ENCODE peak calls at places on chromosomes 3 and 15, in five cellular contexts. One of them, this sample, is unnamed.

GRCh38 chr3:161310649-161311423 is 60.5 kb downstream of the SPTSSB start:
- DNase-seq in NCI-H748 treated with DMSO at 0.1 percent for 48 hours: no peak
- DNase-seq in NCI-H2081: no peak
- DNase-seq in fibroblast of pulmonary artery: no peak
- DNase-seq in stimulated activated CD8-positive, alpha-beta memory T cell treated with anti-CD3 and anti-CD28 coated beads, Interleukin-15, amount 100 ng/mL, for 1 hour: no peak
- DNase-seq in this sample: no peak

GRCh38 chr15:85533949-85534543 is 153.6 kb downstream of the AKAP13 start:
- DNase-seq in NCI-H2081: no peak
- DNase-seq in fibroblast of pulmonary artery: no peak
- DNase-seq in NCI-H748 treated with DMSO at 0.1 percent for 48 hours: no peak
- DNase-seq in stimulated activated CD8-positive, alpha-beta memory T cell treated with anti-CD3 and anti-CD28 coated beads, Interleukin-15, amount 100 ng/mL, for 1 hour: no peak
- DNase-seq in this sample: no peak

GRCh38 chr15:48875241-48875640 is 2.7 kb upstream of the EID1 start:
- DNase-seq in stimulated activated CD8-positive, alpha-beta memory T cell treated with anti-CD3 and anti-CD28 coated beads, Interleukin-15, amount 100 ng/mL, for 1 hour: no peak
- DNase-seq in NCI-H748 treated with DMSO at 0.1 percent for 48 hours: no peak
- DNase-seq in NCI-H2081: no peak
- DNase-seq in fibroblast of pulmonary artery: no peak
- DNase-seq in this sample: no peak

GRCh38 chr15:68594533-68595259 is 15.9 kb downstream of the CORO2B start:
- DNase-seq in fibroblast of pulmonary artery: no peak
- DNase-seq in NCI-H748 treated with DMSO at 0.1 percent for 48 hours: no peak
- DNase-seq in stimulated activated CD8-positive, alpha-beta memory T cell treated with anti-CD3 and anti-CD28 coated beads, Interleukin-15, amount 100 ng/mL, for 1 hour: no peak
- DNase-seq in NCI-H2081: no peak
- DNase-seq in this sample: no peak

GRCh38 chr15:78264304-78265136 is at the start of gene DNAJA4:
- DNase-seq in fibroblast of pulmonary artery: peak; percentile 38
- DNase-seq in NCI-H748 treated with DMSO at 0.1 percent for 48 hours: no peak
- DNase-seq in NCI-H2081: peak; percentile 34
- DNase-seq in stimulated activated CD8-positive, alpha-beta memory T cell treated with anti-CD3 and anti-CD28 coated beads, Interleukin-15, amount 100 ng/mL, for 1 hour: peak; percentile 34
- DNase-seq in this sample: peak; percentile 58

GRCh38 chr15:86961669-86962068 is 882.0 kb downstream of the AGBL1 start:
- DNase-seq in NCI-H2081: no peak
- DNase-seq in NCI-H748 treated with DMSO at 0.1 percent for 48 hours: no peak
- DNase-seq in fibroblast of pulmonary artery: no peak
- DNase-seq in stimulated activated CD8-positive, alpha-beta memory T cell treated with anti-CD3 and anti-CD28 coated beads, Interleukin-15, amount 100 ng/mL, for 1 hour: no peak
- DNase-seq in this sample: no peak

GRCh38 chr3:49119439-49119838 is 1.2 kb downstream of the USP19 start:
- DNase-seq in NCI-H748 treated with DMSO at 0.1 percent for 48 hours: no peak
- DNase-seq in NCI-H2081: no peak
- DNase-seq in fibroblast of pulmonary artery: peak; percentile 8
- DNase-seq in stimulated activated CD8-positive, alpha-beta memory T cell treated with anti-CD3 and anti-CD28 coated beads, Interleukin-15, amount 100 ng/mL, for 1 hour: no peak
- DNase-seq in this sample: peak; percentile 32

GRCh38 chr3:158718490-158719170 is 13.6 kb downstream of the RARRES1 start:
- DNase-seq in fibroblast of pulmonary artery: peak; percentile 88
- DNase-seq in NCI-H748 treated with DMSO at 0.1 percent for 48 hours: no peak
- DNase-seq in NCI-H2081: no peak
- DNase-seq in stimulated activated CD8-positive, alpha-beta memory T cell treated with anti-CD3 and anti-CD28 coated beads, Interleukin-15, amount 100 ng/mL, for 1 hour: no peak
- DNase-seq in this sample: peak; percentile 96

GRCh38 chr15:74184582-74185091 is 11.1 kb downstream of the ISLR start:
- DNase-seq in fibroblast of pulmonary artery: no peak
- DNase-seq in NCI-H2081: no peak
- DNase-seq in NCI-H748 treated with DMSO at 0.1 percent for 48 hours: no peak
- DNase-seq in stimulated activated CD8-positive, alpha-beta memory T cell treated with anti-CD3 and anti-CD28 coated beads, Interleukin-15, amount 100 ng/mL, for 1 hour: no peak
- DNase-seq in this sample: no peak

GRCh38 chr15:44265757-44266156 is 22.8 kb upstream of the GOLM2 start:
- DNase-seq in NCI-H748 treated with DMSO at 0.1 percent for 48 hours: no peak
- DNase-seq in stimulated activated CD8-positive, alpha-beta memory T cell treated with anti-CD3 and anti-CD28 coated beads, Interleukin-15, amount 100 ng/mL, for 1 hour: no peak
- DNase-seq in fibroblast of pulmonary artery: no peak
- DNase-seq in NCI-H2081: no peak
- DNase-seq in this sample: no peak

GRCh38 chr3:108677811-108678210 is 79.4 kb downstream of the RETNLB start:
- DNase-seq in stimulated activated CD8-positive, alpha-beta memory T cell treated with anti-CD3 and anti-CD28 coated beads, Interleukin-15, amount 100 ng/mL, for 1 hour: no peak
- DNase-seq in NCI-H748 treated with DMSO at 0.1 percent for 48 hours: no peak
- DNase-seq in NCI-H2081: no peak
- DNase-seq in fibroblast of pulmonary artery: no peak
- DNase-seq in this sample: no peak

GRCh38 chr15:59222106-59222505 is 15.5 kb downstream of the LDHAL6B start:
- DNase-seq in NCI-H748 treated with DMSO at 0.1 percent for 48 hours: no peak
- DNase-seq in stimulated activated CD8-positive, alpha-beta memory T cell treated with anti-CD3 and anti-CD28 coated beads, Interleukin-15, amount 100 ng/mL, for 1 hour: no peak
- DNase-seq in NCI-H2081: no peak
- DNase-seq in fibroblast of pulmonary artery: peak; percentile 90
- DNase-seq in this sample: peak; percentile 73

GRCh38 chr3:170301404-170301803 is 56.1 kb upstream of the SKIL start:
- DNase-seq in stimulated activated CD8-positive, alpha-beta memory T cell treated with anti-CD3 and anti-CD28 coated beads, Interleukin-15, amount 100 ng/mL, for 1 hour: no peak
- DNase-seq in NCI-H748 treated with DMSO at 0.1 percent for 48 hours: peak; percentile 5
- DNase-seq in fibroblast of pulmonary artery: peak; percentile 71
- DNase-seq in NCI-H2081: no peak
- DNase-seq in this sample: peak; percentile 77

GRCh38 chr3:56025316-56025715 is 443.0 kb downstream of the ERC2 start:
- DNase-seq in stimulated activated CD8-positive, alpha-beta memory T cell treated with anti-CD3 and anti-CD28 coated beads, Interleukin-15, amount 100 ng/mL, for 1 hour: no peak
- DNase-seq in NCI-H748 treated with DMSO at 0.1 percent for 48 hours: peak; percentile 8
- DNase-seq in fibroblast of pulmonary artery: no peak
- DNase-seq in NCI-H2081: no peak
- DNase-seq in this sample: no peak

GRCh38 chr15:90872481-90873184 is 4.2 kb downstream of the FURIN start:
- DNase-seq in stimulated activated CD8-positive, alpha-beta memory T cell treated with anti-CD3 and anti-CD28 coated beads, Interleukin-15, amount 100 ng/mL, for 1 hour: no peak
- DNase-seq in NCI-H2081: no peak
- DNase-seq in NCI-H748 treated with DMSO at 0.1 percent for 48 hours: no peak
- DNase-seq in fibroblast of pulmonary artery: peak; percentile 74
- DNase-seq in this sample: peak; percentile 89

GRCh38 chr3:87997298-87997697 is 61.5 kb downstream of the CGGBP1 start:
- DNase-seq in fibroblast of pulmonary artery: peak; percentile 29
- DNase-seq in NCI-H2081: no peak
- DNase-seq in stimulated activated CD8-positive, alpha-beta memory T cell treated with anti-CD3 and anti-CD28 coated beads, Interleukin-15, amount 100 ng/mL, for 1 hour: no peak
- DNase-seq in NCI-H748 treated with DMSO at 0.1 percent for 48 hours: no peak
- DNase-seq in this sample: no peak

GRCh38 chr15:23647001-23647295 is 719 bp downstream of the MAGEL2 start:
- DNase-seq in fibroblast of pulmonary artery: no peak
- DNase-seq in NCI-H748 treated with DMSO at 0.1 percent for 48 hours: no peak
- DNase-seq in NCI-H2081: no peak
- DNase-seq in stimulated activated CD8-positive, alpha-beta memory T cell treated with anti-CD3 and anti-CD28 coated beads, Interleukin-15, amount 100 ng/mL, for 1 hour: no peak
- DNase-seq in this sample: no peak

GRCh38 chr3:190205739-190206138 is 85.0 kb upstream of the P3H2 start:
- DNase-seq in NCI-H2081: no peak
- DNase-seq in fibroblast of pulmonary artery: peak; percentile 60
- DNase-seq in stimulated activated CD8-positive, alpha-beta memory T cell treated with anti-CD3 and anti-CD28 coated beads, Interleukin-15, amount 100 ng/mL, for 1 hour: no peak
- DNase-seq in NCI-H748 treated with DMSO at 0.1 percent for 48 hours: no peak
- DNase-seq in this sample: peak; percentile 89

GRCh38 chr15:68300115-68300940 is 22.8 kb downstream of the FEM1B start:
- DNase-seq in fibroblast of pulmonary artery: no peak
- DNase-seq in stimulated activated CD8-positive, alpha-beta memory T cell treated with anti-CD3 and anti-CD28 coated beads, Interleukin-15, amount 100 ng/mL, for 1 hour: no peak
- DNase-seq in NCI-H748 treated with DMSO at 0.1 percent for 48 hours: no peak
- DNase-seq in NCI-H2081: no peak
- DNase-seq in this sample: no peak

GRCh38 chr15:35980719-35981118 is 434.8 kb upstream of the DPH6 start:
- DNase-seq in fibroblast of pulmonary artery: peak; percentile 23
- DNase-seq in NCI-H2081: no peak
- DNase-seq in NCI-H748 treated with DMSO at 0.1 percent for 48 hours: no peak
- DNase-seq in stimulated activated CD8-positive, alpha-beta memory T cell treated with anti-CD3 and anti-CD28 coated beads, Interleukin-15, amount 100 ng/mL, for 1 hour: no peak
- DNase-seq in this sample: peak; percentile 39

GRCh38 chr15:78415284-78415683 is 22.7 kb upstream of the IREB2 start:
- DNase-seq in fibroblast of pulmonary artery: peak; percentile 40
- DNase-seq in stimulated activated CD8-positive, alpha-beta memory T cell treated with anti-CD3 and anti-CD28 coated beads, Interleukin-15, amount 100 ng/mL, for 1 hour: no peak
- DNase-seq in NCI-H748 treated with DMSO at 0.1 percent for 48 hours: peak; percentile 76
- DNase-seq in NCI-H2081: peak; percentile 74
- DNase-seq in this sample: peak; percentile 47

GRCh38 chr3:186783731-186784515 is 546 bp downstream of the EIF4A2 start:
- DNase-seq in fibroblast of pulmonary artery: peak; percentile 83
- DNase-seq in NCI-H748 treated with DMSO at 0.1 percent for 48 hours: peak; percentile 4
- DNase-seq in stimulated activated CD8-positive, alpha-beta memory T cell treated with anti-CD3 and anti-CD28 coated beads, Interleukin-15, amount 100 ng/mL, for 1 hour: peak; percentile 58
- DNase-seq in NCI-H2081: peak; percentile 84
- DNase-seq in this sample: peak; percentile 85

GRCh38 chr3:127405791-127406190 is 117.9 kb upstream of the PRR20G start:
- DNase-seq in NCI-H2081: no peak
- DNase-seq in fibroblast of pulmonary artery: no peak
- DNase-seq in stimulated activated CD8-positive, alpha-beta memory T cell treated with anti-CD3 and anti-CD28 coated beads, Interleukin-15, amount 100 ng/mL, for 1 hour: no peak
- DNase-seq in NCI-H748 treated with DMSO at 0.1 percent for 48 hours: no peak
- DNase-seq in this sample: no peak

GRCh38 chr3:5186089-5186853 is 1.2 kb upstream of the EDEM1 start:
- DNase-seq in fibroblast of pulmonary artery: no peak
- DNase-seq in NCI-H748 treated with DMSO at 0.1 percent for 48 hours: no peak
- DNase-seq in NCI-H2081: no peak
- DNase-seq in stimulated activated CD8-positive, alpha-beta memory T cell treated with anti-CD3 and anti-CD28 coated beads, Interleukin-15, amount 100 ng/mL, for 1 hour: no peak
- DNase-seq in this sample: no peak

GRCh38 chr15:94162946-94163345 is 68.4 kb upstream of the MCTP2 start:
- DNase-seq in fibroblast of pulmonary artery: no peak
- DNase-seq in NCI-H2081: no peak
- DNase-seq in NCI-H748 treated with DMSO at 0.1 percent for 48 hours: no peak
- DNase-seq in stimulated activated CD8-positive, alpha-beta memory T cell treated with anti-CD3 and anti-CD28 coated beads, Interleukin-15, amount 100 ng/mL, for 1 hour: no peak
- DNase-seq in this sample: no peak

GRCh38 chr3:189071452-189071851 is 100.3 kb upstream of the TPRG1 start:
- DNase-seq in NCI-H748 treated with DMSO at 0.1 percent for 48 hours: no peak
- DNase-seq in fibroblast of pulmonary artery: no peak
- DNase-seq in NCI-H2081: no peak
- DNase-seq in stimulated activated CD8-positive, alpha-beta memory T cell treated with anti-CD3 and anti-CD28 coated beads, Interleukin-15, amount 100 ng/mL, for 1 hour: no peak
- DNase-seq in this sample: no peak

GRCh38 chr3:129936757-129937156 is 37.8 kb upstream of the TRH start:
- DNase-seq in stimulated activated CD8-positive, alpha-beta memory T cell treated with anti-CD3 and anti-CD28 coated beads, Interleukin-15, amount 100 ng/mL, for 1 hour: no peak
- DNase-seq in NCI-H2081: peak; percentile 26
- DNase-seq in NCI-H748 treated with DMSO at 0.1 percent for 48 hours: peak; percentile 10
- DNase-seq in fibroblast of pulmonary artery: peak; percentile 70
- DNase-seq in this sample: peak; percentile 65

GRCh38 chr3:168952551-168952950 is 711.0 kb downstream of the MECOM start:
- DNase-seq in stimulated activated CD8-positive, alpha-beta memory T cell treated with anti-CD3 and anti-CD28 coated beads, Interleukin-15, amount 100 ng/mL, for 1 hour: no peak
- DNase-seq in NCI-H748 treated with DMSO at 0.1 percent for 48 hours: peak; percentile 0
- DNase-seq in fibroblast of pulmonary artery: peak; percentile 72
- DNase-seq in NCI-H2081: no peak
- DNase-seq in this sample: peak; percentile 76

GRCh38 chr15:78408961-78409360 is 29.1 kb upstream of the IREB2 start:
- DNase-seq in NCI-H2081: no peak
- DNase-seq in stimulated activated CD8-positive, alpha-beta memory T cell treated with anti-CD3 and anti-CD28 coated beads, Interleukin-15, amount 100 ng/mL, for 1 hour: no peak
- DNase-seq in fibroblast of pulmonary artery: no peak
- DNase-seq in NCI-H748 treated with DMSO at 0.1 percent for 48 hours: no peak
- DNase-seq in this sample: no peak

GRCh38 chr3:197586181-197586580 is 30.4 kb upstream of the BDH1 start:
- DNase-seq in NCI-H2081: no peak
- DNase-seq in stimulated activated CD8-positive, alpha-beta memory T cell treated with anti-CD3 and anti-CD28 coated beads, Interleukin-15, amount 100 ng/mL, for 1 hour: no peak
- DNase-seq in NCI-H748 treated with DMSO at 0.1 percent for 48 hours: no peak
- DNase-seq in fibroblast of pulmonary artery: no peak
- DNase-seq in this sample: no peak

GRCh38 chr3:126112531-126113237 is 28.8 kb upstream of the SLC41A3 start:
- DNase-seq in NCI-H748 treated with DMSO at 0.1 percent for 48 hours: no peak
- DNase-seq in fibroblast of pulmonary artery: no peak
- DNase-seq in stimulated activated CD8-positive, alpha-beta memory T cell treated with anti-CD3 and anti-CD28 coated beads, Interleukin-15, amount 100 ng/mL, for 1 hour: no peak
- DNase-seq in NCI-H2081: no peak
- DNase-seq in this sample: no peak

GRCh38 chr3:55190296-55190695 is 262.4 kb upstream of the LRTM1 start:
- DNase-seq in NCI-H2081: no peak
- DNase-seq in stimulated activated CD8-positive, alpha-beta memory T cell treated with anti-CD3 and anti-CD28 coated beads, Interleukin-15, amount 100 ng/mL, for 1 hour: no peak
- DNase-seq in fibroblast of pulmonary artery: peak; percentile 70
- DNase-seq in NCI-H748 treated with DMSO at 0.1 percent for 48 hours: no peak
- DNase-seq in this sample: peak; percentile 87

GRCh38 chr3:172582712-172583111 is 59.5 kb upstream of the TNFSF10 start:
- DNase-seq in fibroblast of pulmonary artery: peak; percentile 63
- DNase-seq in stimulated activated CD8-positive, alpha-beta memory T cell treated with anti-CD3 and anti-CD28 coated beads, Interleukin-15, amount 100 ng/mL, for 1 hour: no peak
- DNase-seq in NCI-H748 treated with DMSO at 0.1 percent for 48 hours: no peak
- DNase-seq in NCI-H2081: no peak
- DNase-seq in this sample: peak; percentile 59

GRCh38 chr3:48623851-48624547 is 2.4 kb upstream of the TMEM89 start:
- DNase-seq in NCI-H2081: peak; percentile 66
- DNase-seq in NCI-H748 treated with DMSO at 0.1 percent for 48 hours: peak; percentile 75
- DNase-seq in fibroblast of pulmonary artery: no peak
- DNase-seq in stimulated activated CD8-positive, alpha-beta memory T cell treated with anti-CD3 and anti-CD28 coated beads, Interleukin-15, amount 100 ng/mL, for 1 hour: no peak
- DNase-seq in this sample: no peak

GRCh38 chr3:557972-558371 is 361.4 kb downstream of the CHL1 start:
- DNase-seq in NCI-H2081: no peak
- DNase-seq in fibroblast of pulmonary artery: no peak
- DNase-seq in stimulated activated CD8-positive, alpha-beta memory T cell treated with anti-CD3 and anti-CD28 coated beads, Interleukin-15, amount 100 ng/mL, for 1 hour: no peak
- DNase-seq in NCI-H748 treated with DMSO at 0.1 percent for 48 hours: no peak
- DNase-seq in this sample: no peak

GRCh38 chr15:31098953-31099740 is 2.4 kb downstream of the TRPM1 start:
- DNase-seq in fibroblast of pulmonary artery: no peak
- DNase-seq in NCI-H2081: no peak
- DNase-seq in NCI-H748 treated with DMSO at 0.1 percent for 48 hours: no peak
- DNase-seq in stimulated activated CD8-positive, alpha-beta memory T cell treated with anti-CD3 and anti-CD28 coated beads, Interleukin-15, amount 100 ng/mL, for 1 hour: no peak
- DNase-seq in this sample: no peak